ENCODE peak calls at places on chromosomes 5 and 9, in seven cellular contexts. B, A, O, I, C, F and Y are unnamed samples.

GRCh38 chr5:127442085-127442484 is 75.4 kb upstream of the PRRC1 start:
- DNase-seq in B (no peak), F (peak; percentile 4), O (no peak), A (no peak), C (no peak), I (no peak), Y (peak; percentile 31)

GRCh38 chr9:70553718-70554673 is 139.5 kb upstream of the KLF9 start:
- DNase-seq in A (no peak), C (no peak), I (peak; percentile 89), F (peak; percentile 80), O (no peak), B (peak; percentile 67), Y (peak; percentile 65)

GRCh38 chr9:113538646-113539430 is 75.3 kb downstream of the RGS3 start:
- DNase-seq in I (no peak), F (no peak), B (peak; percentile 31), A (no peak), O (no peak), C (no peak), Y (no peak)

GRCh38 chr5:72556351-72557146 is 49.3 kb upstream of the ZNF366 start:
- DNase-seq in O (no peak), A (peak; percentile 3), C (peak; percentile 27), I (peak; percentile 61), F (no peak), B (peak; percentile 93), Y (no peak)

GRCh38 chr5:82938901-82939300 is 138.3 kb downstream of the TMEM167A start:
- DNase-seq in F (no peak), A (no peak), B (no peak), C (no peak), O (no peak), I (no peak), Y (no peak)

GRCh38 chr9:83081846-83082245 is 18.9 kb upstream of the RASEF start:
- DNase-seq in I (no peak), B (no peak), F (no peak), O (no peak), A (no peak), C (no peak), Y (no peak)

GRCh38 chr9:116123171-116123570 is 30.4 kb upstream of the PAPPA start:
- DNase-seq in I (no peak), C (no peak), B (no peak), O (no peak), F (no peak), A (no peak), Y (no peak)

GRCh38 chr9:121750715-121751623 is 99.5 kb downstream of the DAB2IP start:
- DNase-seq in B (peak; percentile 59), I (no peak), O (no peak), F (peak; percentile 60), C (no peak), A (no peak), Y (no peak)

GRCh38 chr5:82692826-82693225 is 384.4 kb downstream of the TMEM167A start:
- DNase-seq in C (no peak), F (no peak), O (no peak), B (no peak), I (no peak), A (no peak), Y (no peak)

GRCh38 chr5:132446621-132447020 is 44.0 kb downstream of the IRF1 start:
- DNase-seq in F (no peak), I (peak; percentile 62), C (peak; percentile 91), O (no peak), B (no peak), A (no peak), Y (no peak)

GRCh38 chr9:115543511-115543910 is 425.6 kb upstream of the TNC start:
- DNase-seq in F (no peak), I (no peak), A (no peak), O (no peak), B (no peak), C (no peak), Y (no peak)

GRCh38 chr5:149429839-149430721 is 51.0 kb upstream of the IL17B start:
- DNase-seq in O (no peak), A (no peak), F (no peak), B (peak; percentile 87), I (peak; percentile 34), C (no peak), Y (no peak)

GRCh38 chr5:148084269-148084668 is 20.5 kb downstream of the SPINK5 start:
- DNase-seq in I (no peak), A (no peak), F (no peak), B (no peak), O (no peak), C (no peak), Y (no peak)

GRCh38 chr5:159097461-159098284 is 2.0 kb downstream of the EBF1 start:
- DNase-seq in A (no peak), B (peak; percentile 71), F (no peak), C (peak; percentile 13), O (no peak), I (peak; percentile 48), Y (no peak)

GRCh38 chr9:133677126-133678010 is 41.2 kb downstream of the DBH start:
- DNase-seq in F (no peak), B (no peak), A (peak; percentile 50), I (no peak), O (no peak), C (no peak), Y (no peak)

GRCh38 chr5:34611829-34612415 is 44.2 kb upstream of the RAI14 start:
- DNase-seq in C (no peak), A (no peak), O (no peak), B (no peak), I (no peak), F (no peak), Y (no peak)

GRCh38 chr5:127785098-127785927 is 82.1 kb downstream of the CCDC192 start:
- DNase-seq in A (no peak), I (peak; percentile 97), C (no peak), O (peak; percentile 64), F (peak; percentile 89), B (no peak), Y (peak; percentile 38)

GRCh38 chr9:109381011-109381729 is 60.3 kb upstream of the EPB41L4B start:
- DNase-seq in I (peak; percentile 72), B (no peak), A (no peak), O (no peak), C (no peak), F (peak; percentile 43), Y (no peak)

DNA sequence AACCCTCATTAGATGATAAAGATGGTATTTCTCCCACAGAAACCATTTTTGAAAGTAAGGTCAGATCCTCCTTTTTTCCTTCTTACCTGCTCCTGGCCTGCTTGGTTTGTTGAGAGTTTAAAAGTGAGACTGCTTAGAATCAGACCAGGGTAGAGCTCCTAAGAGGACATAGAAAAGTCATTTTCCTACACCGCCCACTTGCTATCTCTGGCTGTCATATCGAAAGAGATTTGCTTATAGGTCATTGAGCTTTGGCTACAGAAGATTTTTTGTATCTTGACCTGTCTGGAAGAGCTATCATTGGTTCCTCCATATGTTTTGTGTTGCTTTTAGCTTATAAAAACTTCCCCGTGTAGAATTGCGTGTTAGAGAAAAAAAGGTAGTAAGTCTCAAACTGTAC is 96.5 kb downstream of the MAN2A1 start:
- DNase-seq in F (no peak), O (no peak), C (no peak), A (no peak), I (no peak), B (no peak), Y (no peak)
- H3K27ac ChIP-seq in F (no peak overlapping the region), O (no peak overlapping the region), C (no peak overlapping the region), A (no peak overlapping the region), I (no peak overlapping the region), B (no peak overlapping the region), Y (no peak overlapping the region)

GRCh38 chr9:123500336-123500735 is 144.3 kb downstream of the CRB2 start:
- DNase-seq in B (no peak), C (no peak), F (no peak), I (no peak), O (no peak), A (no peak), Y (no peak)
- TF ChIP-seq CTCF in B (no peak), C (no peak), F (no peak), I (no peak), O (no peak), A (no peak), Y (no peak)

DNA sequence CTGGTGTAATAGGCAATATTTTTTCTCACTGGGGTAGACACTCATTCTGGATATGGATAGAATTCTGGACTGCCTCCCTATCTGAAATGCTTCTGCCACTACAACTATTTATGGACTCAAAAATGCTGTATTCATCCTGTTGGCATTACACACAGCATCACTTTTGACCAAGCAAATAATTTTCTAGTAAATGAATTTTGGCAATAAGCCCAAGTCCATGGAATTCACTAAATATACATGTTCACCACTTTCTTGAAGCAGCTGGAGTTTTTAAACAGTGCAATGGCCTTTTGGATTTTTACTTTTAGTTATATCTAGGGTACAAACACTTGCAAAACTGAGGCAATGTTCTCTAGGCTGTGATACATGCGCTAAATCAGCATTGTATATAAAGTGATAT is 724.9 kb upstream of the EDIL3 start:
- DNase-seq in O (no peak), C (no peak), F (no peak), I (peak; percentile 34), A (no peak), B (no peak), Y (no peak)
- H3K27ac ChIP-seq in O (no peak overlapping the region), C (no peak overlapping the region), F (no peak overlapping the region), I (no peak overlapping the region), A (no peak overlapping the region), B (no peak overlapping the region), Y (no peak overlapping the region)

GRCh38 chr5:168339151-168340140 is 48.0 kb downstream of the WWC1 start:
- DNase-seq in A (no peak), F (no peak), O (no peak), I (no peak), C (no peak), B (peak; percentile 85), Y (no peak)
- TF ChIP-seq CTCF in A (no peak), F (no peak), O (peak; percentile 15), I (no peak), C (no peak), B (peak; percentile 63), Y (no peak)

DNA sequence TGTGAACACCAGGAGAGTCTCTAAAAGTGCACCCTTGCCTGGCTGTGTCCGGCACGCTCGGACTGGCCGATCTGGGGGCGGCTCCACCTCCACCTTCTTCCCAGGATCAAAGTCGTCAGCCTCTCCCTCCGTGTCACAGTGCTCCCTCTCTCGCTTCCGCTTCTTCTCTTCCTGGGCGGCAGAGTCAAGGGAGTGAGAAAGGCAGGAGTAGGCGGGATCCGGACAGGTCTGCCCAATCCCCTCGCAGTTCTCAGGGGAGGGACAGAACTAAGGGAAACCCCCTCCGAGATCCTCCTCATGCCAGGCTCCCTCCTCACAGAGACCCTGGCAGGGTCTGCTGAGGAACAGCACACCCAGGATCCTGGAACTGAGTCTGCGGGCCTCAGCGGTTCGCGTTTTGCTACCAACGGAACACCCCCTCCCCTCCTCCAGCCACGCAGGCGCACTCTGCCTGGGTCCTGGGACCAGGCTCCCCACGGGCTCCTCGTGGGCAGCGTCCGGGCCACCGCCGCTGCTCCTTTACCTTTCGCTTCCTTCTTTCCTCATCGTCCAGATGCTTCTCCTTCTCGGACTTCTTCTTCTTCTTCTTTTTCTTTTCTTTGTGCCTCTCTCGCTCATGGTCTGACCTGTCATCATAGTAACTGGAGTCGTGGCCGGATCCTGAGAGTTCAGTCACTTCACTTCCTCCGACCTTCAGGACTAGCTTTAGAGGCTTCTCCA is 1.3 kb downstream of the BRD9 start:
- DNase-seq in F (peak; percentile 75), O (no peak), B (peak; percentile 79), A (no peak), I (peak; percentile 8), C (no peak), Y (peak; percentile 91)
- H3K27ac ChIP-seq in F (peak overlapping the region; percentile 87), O (peak overlapping the region; percentile 21), B (no peak overlapping the region), A (no peak overlapping the region), I (peak overlapping the region; percentile 93), C (peak overlapping the region; percentile 93), Y (peak overlapping the region; percentile 82)

GRCh38 chr5:56818409-56819026 is 3.2 kb downstream of the MAP3K1 start:
- DNase-seq in O (no peak), I (peak; percentile 16), F (peak; percentile 26), B (no peak), A (no peak), C (no peak), Y (no peak)
- TF ChIP-seq CTCF in O (peak; percentile 47), I (peak; percentile 51), F (peak; percentile 22), B (peak; percentile 52), A (no peak), C (no peak), Y (peak; percentile 68)